ENCODE peak calls at places on chromosomes 16 and 17, in four cellular contexts. K is AG08396, P is stomach, U is kidney. E is an unnamed sample.

GRCh38 chr16:76729525-76729924 is 452.3 kb downstream of the CNTNAP4 start:
- DNase-seq in K (peak; percentile 2), U (no peak), P (no peak), E (no peak)

GRCh38 chr17:32277284-32277683 is 11.7 kb downstream of the RHBDL3 start:
- DNase-seq in K (peak; percentile 68), P (no peak), U (no peak), E (no peak)

GRCh38 chr17:48593126-48593829 is at the start of gene HOXB5:
- DNase-seq in U (peak; percentile 79), K (no peak), P (no peak), E (peak; percentile 55)

GRCh38 chr17:35315971-35316370 is 57.5 kb downstream of the SLFN11 start:
- DNase-seq in K (no peak), P (no peak), U (no peak), E (no peak)

GRCh38 chr16:49939495-49939894 is 83.6 kb upstream of the ZNF423 start:
- DNase-seq in P (no peak), U (no peak), K (no peak), E (no peak)

GRCh38 chr17:2232244-2232638 is 71.3 kb downstream of the SMG6 start:
- DNase-seq in P (no peak), U (no peak), K (no peak), E (no peak)

GRCh38 chr16:19005561-19006445 is 22.1 kb downstream of the TMC7 start:
- DNase-seq in K (peak; percentile 37), P (peak; percentile 39), U (no peak), E (peak; percentile 88)

GRCh38 chr17:37742762-37743611 is 1.9 kb downstream of the HNF1B start:
- DNase-seq in K (no peak), P (peak; percentile 54), U (peak; percentile 63), E (peak; percentile 55)

GRCh38 chr16:1455190-1456171 is 11.1 kb upstream of the CCDC154 start:
- DNase-seq in P (no peak), K (no peak), U (no peak), E (no peak)

GRCh38 chr16:87233928-87234327 is 83.3 kb downstream of the C16orf95 start:
- DNase-seq in P (no peak), U (no peak), K (peak; percentile 45), E (no peak)

GRCh38 chr17:8991514-8992285 is 26.2 kb upstream of the PIK3R5 start:
- DNase-seq in U (no peak), K (peak; percentile 71), P (peak; percentile 70), E (peak; percentile 40)

GRCh38 chr17:72560303-72561247 is 439.8 kb downstream of the SOX9 start:
- DNase-seq in K (peak; percentile 83), U (no peak), P (peak; percentile 93), E (peak; percentile 86)

GRCh38 chr17:30375661-30376060 is 3.1 kb upstream of the CPD start:
- DNase-seq in K (no peak), P (no peak), U (no peak), E (no peak)

GRCh38 chr17:57600092-57600491 is 145.0 kb downstream of the CCDC182 start:
- DNase-seq in K (no peak), P (no peak), U (no peak), E (no peak)

GRCh38 chr16:88331989-88332920 is 50.5 kb upstream of the ZNF469 start:
- DNase-seq in K (peak; percentile 94), U (peak; percentile 73), P (peak; percentile 49), E (peak; percentile 19)

GRCh38 chr16:77211880-77212735 is 12.9 kb downstream of the SYCE1L start:
- DNase-seq in P (peak; percentile 47), K (peak; percentile 48), U (peak; percentile 86), E (peak; percentile 80)

GRCh38 chr17:28912281-28912937 is 9.5 kb upstream of the DHRS13 start:
- DNase-seq in U (no peak), P (no peak), K (no peak), E (no peak)

GRCh38 chr16:3094289-3095027 is 4.6 kb downstream of the ZSCAN10 start:
- DNase-seq in K (peak; percentile 69), U (peak; percentile 48), P (peak; percentile 59), E (peak; percentile 37)

GRCh38 chr17:869567-870530 is 87.7 kb downstream of the MRM3 start:
- DNase-seq in K (peak; percentile 47), U (no peak), P (peak; percentile 27), E (no peak)

GRCh38 chr17:55930291-55930809 is 179.5 kb downstream of the PCTP start:
- DNase-seq in P (no peak), K (no peak), U (no peak), E (no peak)

GRCh38 chr16:56549744-56550385 is 15.0 kb upstream of the MT4 start:
- DNase-seq in P (no peak), U (no peak), K (no peak), E (no peak)

GRCh38 chr17:7260601-7261376 is 1.5 kb downstream of the CLDN7 start:
- DNase-seq in K (peak; percentile 54), U (peak; percentile 94), P (peak; percentile 47), E (peak; percentile 88)

GRCh38 chr17:20986767-20987510 is 55.9 kb downstream of the USP22 start:
- DNase-seq in P (no peak), K (no peak), U (peak; percentile 28), E (no peak)

GRCh38 chr17:58587713-58588117 is 73.3 kb upstream of the MTMR4 start:
- DNase-seq in K (peak; percentile 75), P (peak; percentile 62), U (no peak), E (peak; percentile 59)

GRCh38 chr17:2192367-2193028 is 111.1 kb downstream of the SMG6 start:
- DNase-seq in U (no peak), K (peak; percentile 53), P (no peak), E (no peak)

GRCh38 chr17:28381141-28381825 is 9.8 kb downstream of the SARM1 start:
- DNase-seq in K (no peak), U (no peak), P (peak; percentile 44), E (peak; percentile 65)

GRCh38 chr16:48317614-48318013 is 67.6 kb downstream of the SIAH1 start:
- DNase-seq in U (no peak), P (no peak), K (peak; percentile 9), E (no peak)

GRCh38 chr16:19284207-19284606 is 1.3 kb upstream of the CLEC19A start:
- DNase-seq in K (no peak), U (no peak), P (peak; percentile 90), E (no peak)

E was measured in mucosa of descending colon.